ENCODE peak calls at places on chromosomes 7 and 10, in four cellular contexts. Q, X, G and K are unnamed samples.

GRCh38 chr7:25847331-25848070 is 304.5 kb upstream of the NFE2L3 start:
- DNase-seq in Q (no peak), X (no peak), G (no peak), K (no peak)

GRCh38 chr7:30104134-30104533 is 30.7 kb upstream of the MTURN start:
- DNase-seq in Q (no peak), X (no peak), G (no peak), K (no peak)

GRCh38 chr7:157758468-157759245 is 421.9 kb downstream of the DNAJB6 start:
- DNase-seq in Q (no peak), X (no peak), G (peak), K (no peak)

GRCh38 chr7:159140170-159140910 is 4.3 kb downstream of the VIPR2 start:
- DNase-seq in Q (no peak), X (peak), G (no peak), K (no peak)

GRCh38 chr10:125054664-125055273 is 105.6 kb downstream of the CTBP2 start:
- DNase-seq in Q (no peak), X (no peak), G (no peak), K (no peak)

GRCh38 chr10:91756286-91756685 is 41.9 kb upstream of the TNKS2 start:
- DNase-seq in Q (peak), X (no peak), G (no peak), K (no peak)

GRCh38 chr7:124411796-124412195 is 353.8 kb downstream of the GPR37 start:
- DNase-seq in Q (no peak), X (peak), G (no peak), K (no peak)

GRCh38 chr10:19702215-19702614 is 114.0 kb upstream of the PLXDC2 start:
- DNase-seq in Q (no peak), X (no peak), G (no peak), K (no peak)

GRCh38 chr10:124676416-124677062 is 67.6 kb downstream of the FAM53B start:
- DNase-seq in Q (no peak), X (no peak), G (no peak), K (no peak)

GRCh38 chr7:108112683-108113082 is 17.5 kb downstream of the LAMB4 start:
- DNase-seq in Q (no peak), X (no peak), G (no peak), K (no peak)

GRCh38 chr7:108108131-108108530 is 22.0 kb downstream of the LAMB4 start:
- DNase-seq in Q (no peak), X (no peak), G (no peak), K (no peak)

GRCh38 chr7:108114117-108114841 is 15.9 kb downstream of the LAMB4 start:
- DNase-seq in Q (no peak), X (no peak), G (no peak), K (peak)

GRCh38 chr7:108104324-108104723 is 25.8 kb downstream of the LAMB4 start:
- DNase-seq in Q (no peak), X (no peak), G (no peak), K (no peak)

DNA sequence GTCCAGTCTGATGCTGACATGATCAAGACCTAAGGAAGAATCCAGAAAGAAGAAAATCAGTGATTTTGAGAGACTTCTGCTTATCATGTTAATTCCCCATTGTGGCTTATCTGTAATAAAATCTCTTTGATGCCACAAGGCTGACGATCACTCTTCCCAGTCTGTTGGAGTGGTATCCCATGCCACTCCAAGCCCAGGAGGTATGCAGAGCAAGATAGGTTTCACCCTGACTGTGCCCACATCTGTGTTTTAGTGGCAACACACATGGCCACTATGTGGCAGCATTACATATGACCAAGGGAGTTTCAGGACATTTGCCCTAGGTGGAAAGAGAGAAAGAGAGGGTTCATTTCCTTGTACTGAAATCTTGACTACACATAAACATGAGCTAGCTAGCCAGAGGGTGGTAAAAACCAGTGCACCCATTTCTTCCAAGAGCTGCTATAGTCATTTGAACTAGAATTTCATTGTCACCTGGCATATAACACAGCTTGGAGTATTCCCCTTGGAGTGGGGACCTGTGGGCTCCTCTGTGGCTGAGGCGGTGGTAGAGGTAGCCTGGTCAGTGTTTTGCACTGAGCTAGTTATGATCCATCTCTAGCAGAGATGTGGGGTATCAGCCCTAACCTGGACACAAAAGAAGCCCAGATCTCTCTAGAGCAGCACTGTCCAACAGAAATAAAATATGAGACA is 20.8 kb downstream of the LAMB4 start:
- DNase-seq in Q (no peak), X (no peak), G (no peak), K (no peak)
- TF ChIP-seq CTCF in Q (no peak), X (peak), G (peak), K (no peak)

GRCh38 chr7:23470290-23471089 is at the start of gene IGF2BP3:
- DNase-seq in Q (no peak), X (peak), G (no peak), K (peak)

GRCh38 chr7:23469961-23470250 is 385 bp downstream of the IGF2BP3 start:
- DNase-seq in Q (no peak), X (no peak), G (no peak), K (no peak)

GRCh38 chr7:23467731-23468720 is 2.3 kb downstream of the IGF2BP3 start:
- DNase-seq in Q (no peak), X (peak), G (no peak), K (peak)

GRCh38 chr7:23468721-23469149 is 1.6 kb downstream of the IGF2BP3 start:
- DNase-seq in Q (no peak), X (peak), G (no peak), K (peak)

GRCh38 chr7:23469150-23469960 is 936 bp downstream of the IGF2BP3 start:
- DNase-seq in Q (no peak), X (peak), G (no peak), K (peak)
- TF ChIP-seq CTCF in Q (no peak), X (no peak), G (peak), K (peak)

GRCh38 chr10:73018632-73019031 is 64.0 kb upstream of the PLA2G12B start:
- DNase-seq in Q (no peak), X (no peak), G (no peak), K (no peak)
- TF ChIP-seq CTCF in Q (no peak), X (no peak), G (no peak), K (no peak)

GRCh38 chr7:51253157-51253556 is 63.5 kb downstream of the COBL start:
- DNase-seq in Q (no peak), X (no peak), G (no peak), K (no peak)
- TF ChIP-seq CTCF in Q (no peak), X (no peak), G (peak), K (no peak)

GRCh38 chr7:81285142-81285871 is 366.5 kb upstream of the SEMA3C start:
- DNase-seq in Q (peak), X (no peak), G (no peak), K (no peak)
- TF ChIP-seq CTCF in Q (peak), X (no peak), G (peak), K (no peak)

GRCh38 chr7:95191793-95192192 is 132.5 kb downstream of the PON1 start:
- DNase-seq in Q (no peak), X (no peak), G (no peak), K (no peak)

DNA sequence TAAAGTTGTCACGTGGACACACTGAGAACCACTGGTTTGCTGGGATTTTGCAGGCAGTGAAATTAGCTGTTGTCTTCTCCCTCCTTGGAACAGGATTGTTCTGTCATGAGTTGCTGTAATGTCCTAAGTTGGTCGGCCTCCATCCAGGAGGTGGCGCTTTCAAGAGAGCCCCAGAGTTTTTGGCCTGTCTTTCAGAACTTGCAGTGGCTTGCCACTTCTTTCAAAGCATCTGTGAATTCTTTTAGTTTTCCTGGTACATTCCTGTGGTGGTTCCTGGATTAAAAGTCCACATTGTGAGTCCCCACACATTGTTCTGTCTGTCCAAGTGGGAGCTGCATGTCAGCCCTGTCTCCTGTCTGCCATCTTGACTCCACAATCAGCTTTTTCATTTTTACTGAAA is 133.8 kb downstream of the PON1 start:
- DNase-seq in Q (no peak), X (no peak), G (no peak), K (no peak)
- TF ChIP-seq CTCF in Q (peak), X (no peak), G (no peak), K (no peak)

GRCh38 chr10:8874268-8874667 is 819.8 kb downstream of the GATA3 start:
- DNase-seq in Q (no peak), X (no peak), G (no peak), K (no peak)

GRCh38 chr10:8874972-8875371 is 820.5 kb downstream of the GATA3 start:
- DNase-seq in Q (no peak), X (no peak), G (no peak), K (no peak)

GRCh38 chr10:8876171-8876570 is 821.7 kb downstream of the GATA3 start:
- DNase-seq in Q (no peak), X (no peak), G (no peak), K (no peak)

GRCh38 chr10:8873310-8873709 is 818.8 kb downstream of the GATA3 start:
- DNase-seq in Q (no peak), X (no peak), G (no peak), K (no peak)
- TF ChIP-seq CTCF in Q (no peak), X (no peak), G (no peak), K (no peak)